ENCODE peak calls at places on chromosomes 13 and 19, in six cellular contexts. O is transverse colon, A is MM.1S, H is lower lobe of right lung, C is Peyer's patch, D is brain microvascular endothelial cell. L is an unnamed sample.

GRCh38 chr19:31574251-31574973 is 225.2 kb upstream of the TSHZ3 start:
- DNase-seq in H (no peak), C (no peak), O (no peak), A (no peak), D (no peak), L (no peak)

GRCh38 chr13:57264965-57265364 is 98.0 kb downstream of the PRR20E start:
- DNase-seq in D (no peak), O (no peak), A (no peak), C (no peak), H (no peak), L (no peak)

GRCh38 chr13:94596575-94596971 is 621 bp upstream of the TGDS start:
- DNase-seq in C (no peak), A (no peak), D (no peak), H (no peak), O (no peak), L (no peak)

GRCh38 chr13:114017966-114018365 is 44.1 kb upstream of the C13orf46 start:
- DNase-seq in O (no peak), D (no peak), C (no peak), A (no peak), H (no peak), L (no peak)

GRCh38 chr13:19927117-19927734 is 31.3 kb upstream of the ZMYM2 start:
- DNase-seq in O (no peak), D (no peak), H (no peak), C (no peak), A (peak; percentile 28), L (peak; percentile 63)

GRCh38 chr13:31043891-31044657 is 111.6 kb downstream of the TEX26 start:
- DNase-seq in C (peak; percentile 83), O (peak; percentile 87), H (peak; percentile 87), A (peak; percentile 58), D (peak; percentile 80), L (peak; percentile 68)

GRCh38 chr13:101211261-101211660 is 205.0 kb downstream of the NALCN start:
- DNase-seq in H (no peak), C (no peak), O (no peak), D (no peak), A (no peak), L (peak; percentile 81)

GRCh38 chr13:36124236-36124822 is 6.9 kb downstream of the DCLK1 start:
- DNase-seq in H (no peak), D (peak; percentile 52), A (no peak), C (no peak), O (no peak), L (no peak)

GRCh38 chr19:5655412-5655811 is 24.9 kb downstream of the MICOS13 start:
- DNase-seq in O (no peak), C (peak; percentile 60), A (no peak), H (peak; percentile 12), D (no peak), L (no peak)

GRCh38 chr19:4328243-4328990 is 10.2 kb downstream of the STAP2 start:
- DNase-seq in A (peak; percentile 88), H (peak; percentile 95), C (peak; percentile 81), O (peak; percentile 96), D (peak; percentile 96), L (peak; percentile 15)

GRCh38 chr13:49627831-49628652 is at the start of gene ARL11:
- DNase-seq in A (peak; percentile 30), H (peak; percentile 87), D (no peak), C (peak; percentile 74), O (peak; percentile 80), L (peak; percentile 32)

GRCh38 chr13:35478384-35479222 is 2.1 kb upstream of the MAB21L1 start:
- DNase-seq in D (no peak), A (no peak), C (no peak), H (no peak), O (no peak), L (no peak)

GRCh38 chr13:77916481-77916880 is 2.1 kb downstream of the EDNRB start:
- DNase-seq in A (no peak), O (no peak), C (no peak), H (no peak), D (no peak), L (no peak)

GRCh38 chr13:40398060-40398459 is 268.4 kb downstream of the FOXO1 start:
- DNase-seq in C (no peak), D (no peak), A (no peak), O (no peak), H (no peak), L (peak; percentile 41)

GRCh38 chr13:24215732-24216131 is 55.2 kb downstream of the SPATA13 start:
- DNase-seq in H (no peak), C (no peak), D (no peak), O (no peak), A (no peak), L (peak; percentile 34)

GRCh38 chr13:58804832-58805231 is 1173.3 kb downstream of the PCDH17 start:
- DNase-seq in O (no peak), H (no peak), D (no peak), A (no peak), C (no peak), L (no peak)

GRCh38 chr13:27573265-27573664 is 47.1 kb downstream of the LNX2 start:
- DNase-seq in A (no peak), O (no peak), H (no peak), C (no peak), D (peak; percentile 65), L (peak; percentile 89)

GRCh38 chr13:99086869-99087129 is 108.9 kb upstream of the DOCK9 start:
- DNase-seq in A (peak; percentile 42), O (peak; percentile 47), C (peak; percentile 78), H (peak; percentile 69), D (no peak), L (no peak)

GRCh38 chr13:26482451-26483197 is 74.9 kb upstream of the WASF3 start:
- DNase-seq in H (no peak), A (peak; percentile 75), C (peak; percentile 43), O (peak; percentile 73), D (peak; percentile 78), L (peak; percentile 65)

GRCh38 chr19:45179063-45179847 is 671 bp downstream of the BLOC1S3 start:
- DNase-seq in D (no peak), O (peak; percentile 42), H (peak; percentile 68), C (peak; percentile 70), A (peak; percentile 37), L (no peak)

GRCh38 chr13:27665761-27666160 is 44.1 kb downstream of the POLR1D start:
- DNase-seq in O (no peak), D (no peak), C (no peak), H (no peak), A (no peak), L (no peak)

GRCh38 chr19:52464798-52465470 is 11.6 kb downstream of the ZNF578 start:
- DNase-seq in O (no peak), A (peak; percentile 8), D (no peak), C (no peak), H (no peak), L (no peak)

GRCh38 chr19:39430675-39431593 is 4.8 kb downstream of the RPS16 start:
- DNase-seq in D (peak; percentile 99), O (peak; percentile 59), A (peak; percentile 83), H (peak; percentile 77), C (no peak), L (peak; percentile 98)

GRCh38 chr19:48182434-48182833 is 12.0 kb downstream of the ZSWIM9 start:
- DNase-seq in O (no peak), A (no peak), H (no peak), D (no peak), C (no peak), L (no peak)

GRCh38 chr13:76992548-76993001 is 694 bp downstream of the CLN5 start:
- DNase-seq in O (peak; percentile 28), D (no peak), H (no peak), A (peak; percentile 35), C (peak; percentile 60), L (peak; percentile 26)

GRCh38 chr13:41639955-41640780 is 182.8 kb downstream of the RGCC start:
- DNase-seq in O (no peak), C (no peak), H (no peak), A (no peak), D (no peak), L (no peak)

GRCh38 chr19:18167975-18168645 is 5.5 kb upstream of the IFI30 start:
- DNase-seq in C (peak; percentile 64), D (peak; percentile 16), A (peak; percentile 55), O (peak; percentile 61), H (peak; percentile 66), L (no peak)

GRCh38 chr19:13208131-13208963 is 58.1 kb downstream of the IER2 start:
- DNase-seq in D (peak; percentile 54), C (no peak), H (peak; percentile 74), O (peak; percentile 44), A (peak; percentile 86), L (no peak)

GRCh38 chr13:98485561-98485960 is 91.3 kb downstream of the STK24 start:
- DNase-seq in H (no peak), O (no peak), A (no peak), C (no peak), D (no peak), L (no peak)

DNA sequence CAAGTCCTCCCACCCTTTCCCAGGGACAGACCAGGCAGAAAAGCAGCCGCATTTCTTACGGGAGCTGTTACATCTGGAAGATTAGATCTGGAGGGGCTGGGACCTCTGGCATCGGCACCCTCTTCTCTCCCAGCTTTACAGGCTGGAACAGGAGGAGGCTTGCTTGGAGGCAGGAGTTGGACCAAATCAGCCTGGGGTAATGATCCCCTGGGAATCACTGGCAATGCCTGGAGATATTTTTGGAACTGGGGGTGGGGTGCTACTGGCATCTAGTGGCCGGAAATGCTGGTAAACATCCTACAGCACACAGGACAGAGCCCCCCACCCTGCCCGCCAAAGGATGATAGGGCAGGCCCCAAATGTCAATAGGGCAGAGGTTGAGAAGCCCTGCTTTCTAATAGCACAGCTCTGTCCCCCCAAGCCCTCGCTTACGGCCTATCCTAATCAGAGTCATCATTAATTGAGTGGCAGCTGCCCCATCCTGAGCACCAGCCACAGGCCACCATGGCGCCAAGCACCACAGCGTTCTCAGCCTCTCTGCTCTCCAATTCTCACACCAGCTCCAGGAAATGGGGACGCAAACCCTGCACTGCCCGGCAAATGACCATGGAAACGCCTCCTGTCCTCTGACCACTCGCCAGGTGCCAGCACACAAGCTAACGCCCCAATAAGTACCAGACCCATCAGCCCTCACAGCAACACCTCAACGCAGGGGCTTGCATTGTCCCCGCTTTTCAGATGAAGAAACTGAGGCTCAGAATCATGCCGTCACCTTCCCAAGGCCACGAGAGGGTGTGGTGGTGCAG is 20.6 kb downstream of the LRRC4B start:
- DNase-seq in O (no peak), C (no peak), D (no peak), H (no peak), A (no peak), L (no peak)
- TF ChIP-seq CTCF in O (no peak), C (no peak), D (no peak), H (no peak), A (no peak), L (no peak)

GRCh38 chr19:41708481-41708880 is at the start of gene CEACAM5:
- DNase-seq in O (peak; percentile 91), D (no peak), A (no peak), H (no peak), C (no peak), L (no peak)
- H3K27me3 ChIP-seq in O (peaks cover 10% of the 10 kb centered on the region), D (no peaks in the 10 kb centered on the region), A (peaks cover 93% of the 10 kb centered on the region), H (peaks cover 25% of the 10 kb centered on the region), C (no peaks in the 10 kb centered on the region), L (no peaks in the 10 kb centered on the region)

GRCh38 chr13:80340643-80341097 is 256 bp downstream of the SPRY2 start:
- DNase-seq in H (peak; percentile 60), O (no peak), C (no peak), A (no peak), D (peak; percentile 41), L (peak; percentile 46)
- H3K4me3 ChIP-seq in H (peak overlapping the region; percentile 73), O (peak overlapping the region; percentile 75), C (peak overlapping the region; percentile 43), A (peak overlapping the region; percentile 59), D (peak overlapping the region; percentile 94), L (peak overlapping the region; percentile 83)

GRCh38 chr13:79901336-79901735 is 420.4 kb downstream of the NDFIP2 start:
- DNase-seq in C (no peak), H (no peak), D (peak; percentile 1), O (no peak), A (no peak), L (no peak)
- TF ChIP-seq CTCF in C (no peak), H (no peak), D (peak; percentile 31), O (no peak), A (no peak), L (no peak)

L was measured in bronchial epithelial cell.